ENCODE peak calls at places on chromosome X, in ten cellular contexts. B is heart right ventricle; K is hepatocyte; E is stimulated activated naive CD8-positive, alpha-beta T cell treated with anti-CD3 and anti-CD28 coated beads, Interleukin-15, Interleukin-2, amounts not matched to agents 100 U/mL and 50 U/mL, for 24 hours; L is EL; G is stimulated activated CD4-positive, alpha-beta T cell treated with anti-CD3 and anti-CD28 coated beads, Interleukin-15, amount 100 ng/mL, for 1 hour; S is NCI-H1048; V is cardiac muscle cell; T is AG08396; Z is nephron progenitor cell. N is an unnamed sample.

GRCh38 chrX:39152106-39152649 is 350.9 kb downstream of the MID1IP1 start:
- DNase-seq in B (peak; percentile 6), K (peak; percentile 28), E (peak; percentile 49), L (no peak), G (no peak), S (no peak), V (peak; percentile 13), T (peak; percentile 39), Z (peak; percentile 77), N (no peak)

GRCh38 chrX:108415891-108416290 is 22.3 kb downstream of the COL4A6 start:
- DNase-seq in B (no peak), K (no peak), E (no peak), L (no peak), G (no peak), S (no peak), V (no peak), T (no peak), Z (no peak), N (no peak)

GRCh38 chrX:19789782-19790181 is 97.6 kb downstream of the SH3KBP1 start:
- DNase-seq in B (no peak), K (no peak), E (no peak), L (no peak), G (no peak), S (no peak), V (no peak), T (no peak), Z (no peak), N (no peak)

GRCh38 chrX:154654372-154654771 is 993 bp upstream of the CTAG2 start:
- DNase-seq in B (no peak), K (peak; percentile 1), E (no peak), L (no peak), G (no peak), S (no peak), V (no peak), T (no peak), Z (no peak), N (no peak)

GRCh38 chrX:94545722-94546121 is 871.7 kb downstream of the FAM133A start:
- DNase-seq in B (no peak), K (no peak), E (no peak), L (no peak), G (no peak), S (no peak), V (no peak), T (no peak), Z (no peak), N (no peak)

GRCh38 chrX:49915352-49916222 is 6.8 kb upstream of the CLCN5 start:
- DNase-seq in B (peak; percentile 20), K (peak; percentile 68), E (peak; percentile 34), L (peak; percentile 34), G (peak; percentile 2), S (no peak), V (peak; percentile 70), T (peak; percentile 66), Z (peak; percentile 49), N (peak; percentile 52)

GRCh38 chrX:13996650-13997049 is 33.0 kb downstream of the GEMIN8 start:
- DNase-seq in B (no peak), K (no peak), E (no peak), L (no peak), G (no peak), S (no peak), V (no peak), T (no peak), Z (no peak), N (no peak)

GRCh38 chrX:19543951-19544359 is 28.6 kb upstream of the MAP3K15 start:
- DNase-seq in B (peak; percentile 11), K (no peak), E (no peak), L (no peak), G (no peak), S (no peak), V (no peak), T (no peak), Z (no peak), N (no peak)

GRCh38 chrX:40109288-40110008 is 11.7 kb upstream of the BCOR start:
- DNase-seq in B (peak; percentile 59), K (peak; percentile 81), E (no peak), L (peak; percentile 63), G (no peak), S (no peak), V (peak; percentile 73), T (peak; percentile 60), Z (peak; percentile 65), N (peak; percentile 48)

N was measured in LoVo.